ENCODE peak calls at places on chromosomes 4 and X, in nine cellular contexts. X is left lung; E is skeletal muscle cell; F is nucleus accumbens; P is dermis microvascular lymphatic vessel endothelial cell; Y is stimulated activated CD8-positive, alpha-beta memory T cell treated with anti-CD3 and anti-CD28 coated beads, Interleukin-4, amount 100 ng/mL, for 48 hours; D is HuH-7; V is NCI-H82; G is globus pallidus. K is an unnamed sample.

GRCh38 chr4:158621729-158622128 is 50.0 kb downstream of the C4orf46 start:
- DNase-seq in X (no peak), Y (no peak), F (no peak), G (no peak), P (no peak), E (no peak), D (no peak), V (no peak), K (no peak)

GRCh38 chr4:85831647-85832046 is 356.7 kb downstream of the ARHGAP24 start:
- DNase-seq in G (no peak), X (no peak), Y (no peak), F (no peak), D (no peak), V (no peak), P (no peak), E (no peak), K (no peak)

GRCh38 chrX:101009086-101009485 is 39.6 kb downstream of the ARL13A start:
- DNase-seq in X (no peak), G (no peak), P (no peak), D (no peak), Y (no peak), F (no peak), V (no peak), E (no peak), K (no peak)

GRCh38 chr4:138238521-138239292 is 3.4 kb downstream of the SLC7A11 start:
- DNase-seq in X (no peak), P (no peak), F (no peak), G (no peak), Y (no peak), D (no peak), V (no peak), E (no peak), K (no peak)

GRCh38 chr4:174119051-174119450 is 164.4 kb downstream of the FBXO8 start:
- DNase-seq in P (peak; percentile 4), Y (no peak), X (no peak), E (peak; percentile 68), D (no peak), F (no peak), V (no peak), G (no peak), K (no peak)

GRCh38 chr4:176001171-176002006 is 64.3 kb upstream of the WDR17 start:
- DNase-seq in F (peak; percentile 73), D (no peak), G (peak; percentile 78), Y (no peak), E (no peak), P (peak; percentile 14), X (peak; percentile 77), V (peak; percentile 53), K (no peak)

GRCh38 chrX:38891641-38892413 is 90.6 kb downstream of the MID1IP1 start:
- DNase-seq in E (peak; percentile 31), Y (peak; percentile 24), D (no peak), V (no peak), P (no peak), G (no peak), X (no peak), F (no peak), K (no peak)

GRCh38 chrX:110167952-110168451 is 149.9 kb downstream of the AMMECR1 start:
- DNase-seq in D (peak; percentile 40), X (peak; percentile 80), Y (peak; percentile 69), V (peak; percentile 62), E (no peak), P (no peak), F (no peak), G (no peak), K (peak; percentile 41)

GRCh38 chr4:69760455-69760854 is at the start of gene SULT1B1:
- DNase-seq in X (peak; percentile 15), G (no peak), E (peak; percentile 47), P (peak; percentile 55), D (no peak), Y (peak; percentile 41), V (no peak), F (no peak), K (peak; percentile 11)

GRCh38 chrX:23901805-23902204 is 5.9 kb downstream of the APOO start:
- DNase-seq in F (peak; percentile 1), D (peak; percentile 34), E (no peak), V (peak; percentile 76), P (peak; percentile 70), X (no peak), G (peak; percentile 84), Y (peak; percentile 24), K (no peak)

GRCh38 chr4:25926473-25926872 is 12.5 kb downstream of the SMIM20 start:
- DNase-seq in G (no peak), Y (no peak), P (no peak), V (peak; percentile 70), D (no peak), F (no peak), X (no peak), E (no peak), K (no peak)

GRCh38 chr4:2835978-2836377 is 7.7 kb upstream of the ADD1 start:
- DNase-seq in X (peak; percentile 64), G (no peak), P (no peak), E (no peak), F (no peak), Y (no peak), D (no peak), V (no peak), K (no peak)

GRCh38 chrX:107996124-107996523 is 14.0 kb upstream of the TEX13B start:
- DNase-seq in G (no peak), Y (no peak), P (no peak), D (no peak), V (no peak), X (no peak), E (no peak), F (no peak), K (no peak)

GRCh38 chr4:52076731-52077130 is 25.6 kb downstream of the SPATA18 start:
- DNase-seq in Y (no peak), E (no peak), X (peak; percentile 73), G (no peak), F (no peak), D (no peak), P (no peak), V (no peak), K (no peak)

K was measured in activated T-helper 1 cell treated with Interleukin-2 at 50 U/mL for 16 hours.